ENCODE peak calls at places on chromosomes 16 and 17, in five cellular contexts. D is AG10803, H is mesendoderm, K is endothelial cell, I is neuronal stem cell. P is an unnamed sample.

GRCh38 chr16:48232459-48233040 is 11.6 kb upstream of the LONP2 start:
- DNase-seq in D (no peak), H (no peak), K (no peak), I (no peak), P (no peak)

GRCh38 chr17:36592316-36592710 is 634 bp downstream of the DHRS11 start:
- DNase-seq in D (no peak), H (peak; percentile 60), K (peak; percentile 28), I (peak; percentile 38), P (peak; percentile 43)

GRCh38 chr17:39887078-39887477 is 19.1 kb downstream of the ZPBP2 start:
- DNase-seq in D (no peak), H (no peak), K (no peak), I (no peak), P (no peak)

GRCh38 chr17:81680150-81680549 is 3.4 kb downstream of the ARL16 start:
- DNase-seq in D (no peak), H (no peak), K (no peak), I (no peak), P (no peak)

GRCh38 chr16:3248596-3248995 is 7.8 kb downstream of the MEFV start:
- DNase-seq in D (no peak), H (no peak), K (no peak), I (no peak), P (no peak)

GRCh38 chr17:28635506-28635905 is 9.5 kb downstream of the BLTP2 start:
- DNase-seq in D (no peak), H (no peak), K (no peak), I (no peak), P (no peak)

GRCh38 chr16:11497329-11497805 is 89.4 kb downstream of the LITAF start:
- DNase-seq in D (peak; percentile 76), H (peak; percentile 65), K (no peak), I (no peak), P (peak; percentile 83)

GRCh38 chr17:80009391-80010282 is 26.0 kb downstream of the TBC1D16 start:
- DNase-seq in D (no peak), H (no peak), K (no peak), I (no peak), P (no peak)

GRCh38 chr17:29133146-29133713 is 47.0 kb downstream of the MYO18A start:
- DNase-seq in D (peak; percentile 77), H (peak; percentile 62), K (no peak), I (no peak), P (no peak)

GRCh38 chr16:588639-588888 is 1.3 kb upstream of the RAB40C start:
- DNase-seq in D (peak; percentile 62), H (peak; percentile 72), K (peak; percentile 41), I (no peak), P (peak; percentile 53)

GRCh38 chr16:65757064-65757463 is 609.4 kb upstream of the CDH5 start:
- DNase-seq in D (no peak), H (no peak), K (no peak), I (no peak), P (no peak)

GRCh38 chr17:49703557-49704277 is 4.0 kb downstream of the SLC35B1 start:
- DNase-seq in D (peak; percentile 49), H (peak; percentile 77), K (no peak), I (no peak), P (peak; percentile 41)

GRCh38 chr16:85720319-85720637 is 30.6 kb downstream of the C16orf74 start:
- DNase-seq in D (peak; percentile 19), H (no peak), K (no peak), I (no peak), P (peak; percentile 76)

GRCh38 chr16:53434436-53435065 is at the start of gene RBL2:
- DNase-seq in D (peak; percentile 79), H (peak; percentile 76), K (peak; percentile 83), I (peak; percentile 75), P (peak; percentile 71)

GRCh38 chr17:46063239-46063638 is 64.2 kb downstream of the STH start:
- DNase-seq in D (peak; percentile 89), H (peak; percentile 62), K (no peak), I (no peak), P (peak; percentile 37)

GRCh38 chr17:82583720-82584234 is 64.2 kb downstream of the FOXK2 start:
- DNase-seq in D (no peak), H (no peak), K (no peak), I (no peak), P (no peak)

GRCh38 chr17:59840908-59841666 is 51.7 kb downstream of the TUBD1 start:
- DNase-seq in D (peak; percentile 63), H (no peak), K (no peak), I (no peak), P (peak; percentile 61)

P was measured in SW480.